ENCODE peak calls at places on chromosomes 13 and 19, in five cellular contexts. C, S, B, A and N are unnamed samples.

GRCh38 chr19:46392252-46392801 is 21.0 kb downstream of the CCDC8 start:
- DNase-seq in S (no peak), A (no peak), B (no peak), C (peak), N (no peak)

GRCh38 chr19:29680447-29680846 is 15.2 kb downstream of the PLEKHF1 start:
- DNase-seq in C (peak), S (no peak), B (no peak), A (peak), N (no peak)

GRCh38 chr19:56403261-56403660 is 871 bp upstream of the ZNF583 start:
- DNase-seq in S (no peak), A (no peak), B (no peak), C (no peak), N (no peak)

GRCh38 chr19:37763488-37763887 is 15.9 kb downstream of the ZNF573 start:
- DNase-seq in C (peak), A (no peak), S (no peak), B (no peak), N (no peak)

GRCh38 chr13:111595276-111595675 is 274.8 kb downstream of the TEX29 start:
- DNase-seq in A (no peak), C (no peak), B (no peak), S (no peak), N (no peak)

GRCh38 chr19:33040994-33041827 is 23.5 kb downstream of the RHPN2 start:
- DNase-seq in B (no peak), S (no peak), C (peak), A (peak), N (peak)

GRCh38 chr19:51549533-51550324 is 18.3 kb upstream of the SIGLEC6 start:
- DNase-seq in B (no peak), C (peak), A (no peak), S (no peak), N (no peak)

GRCh38 chr19:11580665-11581418 is 3.4 kb upstream of the ACP5 start:
- DNase-seq in B (no peak), S (no peak), A (no peak), C (peak), N (no peak)

GRCh38 chr13:98484289-98485219 is 92.4 kb downstream of the STK24 start:
- DNase-seq in S (peak), A (peak), C (peak), B (peak), N (no peak)

GRCh38 chr13:70391678-70392077 is 283.4 kb upstream of the KLHL1 start:
- DNase-seq in B (no peak), A (no peak), S (no peak), C (no peak), N (no peak)

GRCh38 chr13:59946924-59947323 is 216.8 kb downstream of the DIAPH3 start:
- DNase-seq in C (no peak), A (no peak), S (no peak), B (no peak), N (no peak)

GRCh38 chr19:38099966-38100365 is 124.1 kb downstream of the DPF1 start:
- DNase-seq in S (no peak), C (no peak), A (no peak), B (no peak), N (no peak)

GRCh38 chr13:23679214-23679613 is 109.0 kb downstream of the TNFRSF19 start:
- DNase-seq in A (no peak), C (peak), B (no peak), S (no peak), N (no peak)
- H3K27ac ChIP-seq in A (no peak), C (peak), B (no peak), S (no peak), N (no peak)

GRCh38 chr19:18662972-18663732 is 20.3 kb upstream of the CRTC1 start:
- DNase-seq in A (no peak), S (peak), B (no peak), C (peak), N (no peak)
- H3K27ac ChIP-seq in A (peak), S (peak), B (no peak), C (peak), N (no peak)

DNA sequence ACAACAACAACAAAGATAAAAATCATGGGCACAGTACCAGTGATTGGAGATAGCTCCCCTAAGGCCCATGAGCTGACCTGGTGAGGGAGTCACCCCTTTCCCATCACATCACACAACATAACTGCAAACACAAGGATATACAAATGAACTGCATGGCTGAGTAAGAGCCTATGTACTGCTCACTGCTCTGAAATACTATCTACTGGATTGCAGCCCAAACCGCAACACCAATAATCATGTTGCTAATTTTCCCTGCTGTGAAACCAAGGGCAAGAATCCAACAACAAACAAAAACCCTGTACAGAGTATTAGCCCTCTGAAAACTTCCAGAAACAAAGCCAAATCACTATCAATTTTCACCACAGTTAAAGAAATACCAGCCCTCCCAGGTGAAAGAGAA is 1893.2 kb downstream of the PCDH9 start:
- DNase-seq in B (no peak), C (no peak), S (no peak), A (no peak), N (no peak)
- H3K27ac ChIP-seq in B (no peak), C (no peak), S (no peak), A (no peak), N (no peak)

DNA sequence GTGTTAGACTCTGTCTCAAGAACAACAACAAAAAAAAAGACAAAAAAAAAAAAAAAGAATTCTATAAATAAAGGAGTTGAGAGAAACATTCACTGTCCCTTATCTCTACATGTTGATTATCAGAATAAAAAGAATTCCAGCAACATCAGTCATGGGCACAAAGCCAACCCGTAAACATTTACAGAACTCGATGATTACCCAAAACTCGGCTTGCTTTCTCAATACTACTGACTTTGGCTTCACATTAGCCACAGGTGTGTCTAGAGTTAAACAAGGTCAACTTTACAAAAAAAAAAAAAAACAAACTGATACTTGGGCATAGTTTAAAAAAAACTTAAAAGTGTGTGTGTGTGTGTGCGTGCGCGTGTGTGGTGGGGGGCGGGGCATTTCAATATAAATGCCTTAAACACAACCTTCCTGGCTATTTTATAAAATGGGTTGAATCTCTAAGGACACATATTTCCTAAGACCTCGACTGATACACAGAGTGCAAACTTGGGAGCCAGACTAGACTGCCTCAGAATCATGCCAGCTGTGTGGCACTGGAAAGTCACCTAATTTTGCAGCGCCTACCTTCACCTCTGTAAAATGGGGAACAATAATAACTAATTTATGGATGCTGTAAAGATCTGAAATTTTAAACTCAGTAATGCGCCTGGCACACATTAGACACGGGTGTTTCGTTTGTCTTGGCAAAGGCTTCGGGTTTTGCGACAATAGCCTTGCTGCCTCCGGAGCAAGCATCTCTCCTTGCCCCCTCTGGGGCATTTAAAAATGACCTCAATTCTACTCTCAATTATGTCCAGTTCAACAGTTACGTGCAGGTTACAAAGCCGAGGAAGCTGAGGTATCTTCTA is 925 bp downstream of the EBPL start:
- DNase-seq in C (peak), B (no peak), S (no peak), A (no peak), N (no peak)
- H3K27ac ChIP-seq in C (peak), B (peak), S (peak), A (peak), N (peak)

DNA sequence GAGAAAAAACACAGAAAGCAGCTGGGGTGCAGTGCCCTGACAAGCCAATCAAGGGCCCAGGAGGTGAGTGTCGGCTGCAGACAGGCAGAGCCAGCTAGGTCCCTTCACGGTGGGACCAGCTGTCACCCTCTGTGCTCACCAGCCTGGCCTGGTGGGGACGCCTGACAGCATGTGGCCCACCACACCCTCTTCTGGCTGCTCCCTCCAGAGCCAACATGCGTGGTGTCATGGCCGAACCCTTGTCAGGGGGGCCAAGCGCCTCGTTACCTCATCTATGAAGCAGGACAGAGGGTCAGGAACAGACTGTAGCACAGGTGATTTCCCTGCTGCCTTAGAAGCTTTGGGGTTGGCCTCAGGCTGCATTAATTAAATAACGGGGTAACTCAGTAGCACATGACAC is 40.0 kb upstream of the ISYNA1 start:
- DNase-seq in S (no peak), A (no peak), C (peak), B (no peak), N (no peak)
- H3K27ac ChIP-seq in S (no peak), A (peak), C (peak), B (peak), N (peak)

GRCh38 chr13:40342901-40343300 is 323.5 kb downstream of the FOXO1 start:
- DNase-seq in B (no peak), C (no peak), S (no peak), A (no peak), N (no peak)

GRCh38 chr13:40341501-40341900 is 324.9 kb downstream of the FOXO1 start:
- DNase-seq in C (no peak), A (no peak), S (no peak), B (no peak), N (no peak)

GRCh38 chr13:40342461-40342860 is 324.0 kb downstream of the FOXO1 start:
- DNase-seq in A (no peak), S (no peak), C (no peak), B (no peak), N (no peak)

GRCh38 chr13:40340368-40341085 is 325.9 kb downstream of the FOXO1 start:
- DNase-seq in A (no peak), C (no peak), B (no peak), S (no peak), N (no peak)

GRCh38 chr13:40341086-40341471 is 325.4 kb downstream of the FOXO1 start:
- DNase-seq in A (no peak), C (no peak), B (no peak), S (no peak), N (no peak)
- H3K27ac ChIP-seq in A (no peak), C (no peak), B (no peak), S (no peak), N (no peak)